ENCODE peak calls at places on chromosomes 13 and 19, in five cellular contexts. F is NCI-H1048, Q is lower lobe of right lung, G is M059J, K is GM23248. W is an unnamed sample.

GRCh38 chr13:60334310-60334709 is 62.7 kb upstream of the TDRD3 start:
- DNase-seq in F (no peak), Q (no peak), G (no peak), K (no peak), W (no peak)

GRCh38 chr19:30518965-30519606 is 146.9 kb downstream of the ZNF536 start:
- DNase-seq in F (no peak), Q (no peak), G (no peak), K (no peak), W (no peak)

GRCh38 chr19:12481781-12482504 is 2.7 kb downstream of the ZNF709 start:
- DNase-seq in F (no peak), Q (no peak), G (no peak), K (no peak), W (no peak)

GRCh38 chr13:106296723-106297122 is 238.7 kb downstream of the EFNB2 start:
- DNase-seq in F (no peak), Q (no peak), G (no peak), K (no peak), W (no peak)

GRCh38 chr13:99656092-99656745 is 154.9 kb downstream of the TM9SF2 start:
- DNase-seq in F (peak), Q (peak), G (peak), K (peak), W (no peak)

GRCh38 chr19:37079238-37079637 is 1.0 kb downstream of the ZNF420 start:
- DNase-seq in F (no peak), Q (no peak), G (no peak), K (no peak), W (no peak)

GRCh38 chr19:400976-401835 is 7.7 kb downstream of the C2CD4C start:
- DNase-seq in F (no peak), Q (peak), G (no peak), K (no peak), W (peak)

GRCh38 chr13:78247362-78247761 is 328.7 kb upstream of the EDNRB start:
- DNase-seq in F (no peak), Q (no peak), G (no peak), K (no peak), W (no peak)

GRCh38 chr13:95708390-95708774 is 31.4 kb downstream of the DNAJC3 start:
- DNase-seq in F (no peak), Q (no peak), G (no peak), K (no peak), W (no peak)

GRCh38 chr13:108269601-108270328 is at the start of gene TNFSF13B:
- DNase-seq in F (no peak), Q (peak), G (peak), K (peak), W (peak)

GRCh38 chr13:48783181-48783630 is 129.5 kb downstream of the CYSLTR2 start:
- DNase-seq in F (no peak), Q (peak), G (peak), K (peak), W (no peak)

GRCh38 chr13:112785419-112785856 is 95.6 kb downstream of the ATP11A start:
- DNase-seq in F (no peak), Q (peak), G (no peak), K (no peak), W (no peak)

GRCh38 chr19:35120898-35121297 is 5.3 kb downstream of the FXYD3 start:
- DNase-seq in F (no peak), Q (no peak), G (no peak), K (peak), W (no peak)

GRCh38 chr13:82657471-82657870 is 1224.8 kb downstream of the SLITRK1 start:
- DNase-seq in F (no peak), Q (no peak), G (no peak), K (no peak), W (no peak)

GRCh38 chr19:17391371-17392151 is 2.4 kb downstream of the CCDC194 start:
- DNase-seq in F (no peak), Q (no peak), G (no peak), K (no peak), W (no peak)

GRCh38 chr19:9768175-9769112 is at the start of gene ZNF846:
- DNase-seq in F (peak), Q (peak), G (peak), K (peak), W (peak)

W was measured in chondrocyte.